ENCODE peak calls at places on chromosomes 16 and 17, in five cellular contexts. One of them, this sample, is unnamed. For H3K27me3, the result is how much of the 10 kb centered on the place peaks cover.

GRCh38 chr16:8623634-8624033 is 2.1 kb downstream of the METTL22 start:
- DNase-seq in heart left ventricle: no peak
- DNase-seq in gastrocnemius medialis: no peak
- DNase-seq in dorsolateral prefrontal cortex: no peak
- DNase-seq in cardiac muscle cell: no peak
- DNase-seq in this sample: no peak

GRCh38 chr16:12489362-12489761 is 314.3 kb downstream of the CPPED1 start:
- DNase-seq in heart left ventricle: no peak
- DNase-seq in gastrocnemius medialis: no peak
- DNase-seq in dorsolateral prefrontal cortex: no peak
- DNase-seq in cardiac muscle cell: no peak
- DNase-seq in this sample: no peak

GRCh38 chr16:473046-474043 is 47.9 kb downstream of the RAB11FIP3 start:
- DNase-seq in heart left ventricle: no peak
- DNase-seq in gastrocnemius medialis: no peak
- DNase-seq in dorsolateral prefrontal cortex: no peak
- DNase-seq in cardiac muscle cell: no peak
- DNase-seq in this sample: no peak

GRCh38 chr16:69680358-69680757 is 46.0 kb downstream of the NQO1 start:
- DNase-seq in heart left ventricle: no peak
- DNase-seq in gastrocnemius medialis: no peak
- DNase-seq in dorsolateral prefrontal cortex: no peak
- DNase-seq in cardiac muscle cell: no peak
- DNase-seq in this sample: no peak

GRCh38 chr17:8905256-8905778 is 37.8 kb upstream of the PIK3R6 start:
- DNase-seq in heart left ventricle: no peak
- DNase-seq in gastrocnemius medialis: no peak
- DNase-seq in dorsolateral prefrontal cortex: no peak
- DNase-seq in cardiac muscle cell: no peak
- DNase-seq in this sample: no peak

GRCh38 chr17:77772899-77773358 is 185.6 kb upstream of the TNRC6C start:
- DNase-seq in heart left ventricle: no peak
- DNase-seq in gastrocnemius medialis: no peak
- DNase-seq in dorsolateral prefrontal cortex: no peak
- DNase-seq in cardiac muscle cell: no peak
- DNase-seq in this sample: no peak

GRCh38 chr16:66580605-66581209 is 1.4 kb downstream of the CMTM2 start:
- DNase-seq in heart left ventricle: no peak
- DNase-seq in gastrocnemius medialis: peak
- DNase-seq in dorsolateral prefrontal cortex: no peak
- DNase-seq in cardiac muscle cell: peak
- DNase-seq in this sample: no peak

GRCh38 chr17:78226752-78227454 is 4.5 kb upstream of the TMEM235 start:
- DNase-seq in heart left ventricle: no peak
- DNase-seq in gastrocnemius medialis: no peak
- DNase-seq in dorsolateral prefrontal cortex: no peak
- DNase-seq in cardiac muscle cell: no peak
- DNase-seq in this sample: no peak

GRCh38 chr16:65509172-65509571 is 387.3 kb upstream of the CDH11 start:
- DNase-seq in heart left ventricle: no peak
- DNase-seq in gastrocnemius medialis: no peak
- DNase-seq in dorsolateral prefrontal cortex: no peak
- DNase-seq in cardiac muscle cell: no peak
- DNase-seq in this sample: no peak

GRCh38 chr17:78828470-78829185 is 12.0 kb downstream of the USP36 start:
- DNase-seq in heart left ventricle: no peak
- DNase-seq in gastrocnemius medialis: no peak
- DNase-seq in dorsolateral prefrontal cortex: no peak
- DNase-seq in cardiac muscle cell: no peak
- DNase-seq in this sample: no peak

GRCh38 chr16:14050297-14051027 is 20.7 kb upstream of the MRTFB start:
- DNase-seq in heart left ventricle: no peak
- DNase-seq in gastrocnemius medialis: no peak
- DNase-seq in dorsolateral prefrontal cortex: no peak
- DNase-seq in cardiac muscle cell: no peak
- DNase-seq in this sample: no peak

GRCh38 chr16:67651039-67651438 is 6.1 kb downstream of the CARMIL2 start:
- DNase-seq in heart left ventricle: no peak
- DNase-seq in gastrocnemius medialis: no peak
- DNase-seq in dorsolateral prefrontal cortex: no peak
- DNase-seq in cardiac muscle cell: no peak
- DNase-seq in this sample: no peak

GRCh38 chr16:11349599-11350276 is 4.5 kb downstream of the RMI2 start:
- DNase-seq in heart left ventricle: peak
- DNase-seq in gastrocnemius medialis: peak
- DNase-seq in dorsolateral prefrontal cortex: no peak
- DNase-seq in cardiac muscle cell: no peak
- DNase-seq in this sample: peak
- H3K27ac ChIP-seq in heart left ventricle: no peak
- H3K27ac ChIP-seq in gastrocnemius medialis: no peak
- H3K27ac ChIP-seq in dorsolateral prefrontal cortex: no peak
- H3K27ac ChIP-seq in cardiac muscle cell: peak
- H3K27ac ChIP-seq in this sample: peak

GRCh38 chr17:72967963-72968585 is 124.4 kb downstream of the SLC39A11 start:
- DNase-seq in heart left ventricle: no peak
- DNase-seq in gastrocnemius medialis: no peak
- DNase-seq in dorsolateral prefrontal cortex: no peak
- DNase-seq in cardiac muscle cell: no peak
- DNase-seq in this sample: no peak

GRCh38 chr17:72970794-72971512 is 121.5 kb downstream of the SLC39A11 start:
- DNase-seq in heart left ventricle: no peak
- DNase-seq in gastrocnemius medialis: no peak
- DNase-seq in dorsolateral prefrontal cortex: no peak
- DNase-seq in cardiac muscle cell: no peak
- DNase-seq in this sample: no peak

GRCh38 chr17:72970246-72970645 is 122.2 kb downstream of the SLC39A11 start:
- DNase-seq in heart left ventricle: no peak
- DNase-seq in gastrocnemius medialis: no peak
- DNase-seq in dorsolateral prefrontal cortex: no peak
- DNase-seq in cardiac muscle cell: no peak
- DNase-seq in this sample: no peak

GRCh38 chr17:72968798-72969197 is 123.7 kb downstream of the SLC39A11 start:
- DNase-seq in heart left ventricle: no peak
- DNase-seq in gastrocnemius medialis: no peak
- DNase-seq in dorsolateral prefrontal cortex: no peak
- DNase-seq in cardiac muscle cell: no peak
- DNase-seq in this sample: no peak

GRCh38 chr17:72969293-72969692 is 123.2 kb downstream of the SLC39A11 start:
- DNase-seq in heart left ventricle: no peak
- DNase-seq in gastrocnemius medialis: no peak
- DNase-seq in dorsolateral prefrontal cortex: no peak
- DNase-seq in cardiac muscle cell: no peak
- DNase-seq in this sample: no peak
- TF ChIP-seq CTCF in heart left ventricle: no peak
- TF ChIP-seq CTCF in gastrocnemius medialis: no peak
- TF ChIP-seq CTCF in dorsolateral prefrontal cortex: no peak
- TF ChIP-seq CTCF in cardiac muscle cell: no peak
- TF ChIP-seq CTCF in this sample: no peak

DNA sequence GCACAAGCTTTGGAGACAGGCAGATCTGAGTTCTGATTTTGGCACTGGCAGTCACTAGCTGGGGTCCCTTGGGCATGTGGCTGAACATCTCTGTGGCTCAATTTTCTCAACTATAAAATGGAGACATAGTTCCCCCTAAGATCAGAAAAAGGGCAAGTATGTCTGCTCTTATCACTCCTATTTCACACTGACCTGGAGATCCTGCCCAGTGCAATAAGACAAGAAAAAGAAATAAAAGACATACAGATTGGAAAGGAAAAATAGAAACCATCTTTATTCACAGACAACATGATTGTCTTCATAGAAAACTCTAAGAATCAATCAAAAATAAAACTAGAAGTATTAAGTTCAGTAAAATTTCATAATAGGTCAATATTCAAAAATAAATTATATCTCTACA is 56.0 kb upstream of the LHX1 start:
- DNase-seq in heart left ventricle: no peak
- DNase-seq in gastrocnemius medialis: no peak
- DNase-seq in dorsolateral prefrontal cortex: no peak
- DNase-seq in cardiac muscle cell: no peak
- DNase-seq in this sample: no peak
- H3K27me3 ChIP-seq in heart left ventricle: half or more
- H3K27me3 ChIP-seq in gastrocnemius medialis: under half
- H3K27me3 ChIP-seq in dorsolateral prefrontal cortex: half or more
- H3K27me3 ChIP-seq in cardiac muscle cell: under half
- H3K27me3 ChIP-seq in this sample: under half

GRCh38 chr16:24991349-24991748 is 23.8 kb downstream of the ARHGAP17 start:
- DNase-seq in heart left ventricle: no peak
- DNase-seq in gastrocnemius medialis: no peak
- DNase-seq in dorsolateral prefrontal cortex: no peak
- DNase-seq in cardiac muscle cell: no peak
- DNase-seq in this sample: no peak
- H3K27ac ChIP-seq in heart left ventricle: peak
- H3K27ac ChIP-seq in gastrocnemius medialis: peak
- H3K27ac ChIP-seq in dorsolateral prefrontal cortex: peak
- H3K27ac ChIP-seq in cardiac muscle cell: no peak
- H3K27ac ChIP-seq in this sample: peak

GRCh38 chr16:48538746-48539484 is 71.1 kb downstream of the N4BP1 start:
- DNase-seq in heart left ventricle: no peak
- DNase-seq in gastrocnemius medialis: no peak
- DNase-seq in dorsolateral prefrontal cortex: no peak
- DNase-seq in cardiac muscle cell: peak
- DNase-seq in this sample: no peak
- TF ChIP-seq CTCF in heart left ventricle: peak
- TF ChIP-seq CTCF in gastrocnemius medialis: peak
- TF ChIP-seq CTCF in dorsolateral prefrontal cortex: no peak
- TF ChIP-seq CTCF in cardiac muscle cell: peak
- TF ChIP-seq CTCF in this sample: peak

DNA sequence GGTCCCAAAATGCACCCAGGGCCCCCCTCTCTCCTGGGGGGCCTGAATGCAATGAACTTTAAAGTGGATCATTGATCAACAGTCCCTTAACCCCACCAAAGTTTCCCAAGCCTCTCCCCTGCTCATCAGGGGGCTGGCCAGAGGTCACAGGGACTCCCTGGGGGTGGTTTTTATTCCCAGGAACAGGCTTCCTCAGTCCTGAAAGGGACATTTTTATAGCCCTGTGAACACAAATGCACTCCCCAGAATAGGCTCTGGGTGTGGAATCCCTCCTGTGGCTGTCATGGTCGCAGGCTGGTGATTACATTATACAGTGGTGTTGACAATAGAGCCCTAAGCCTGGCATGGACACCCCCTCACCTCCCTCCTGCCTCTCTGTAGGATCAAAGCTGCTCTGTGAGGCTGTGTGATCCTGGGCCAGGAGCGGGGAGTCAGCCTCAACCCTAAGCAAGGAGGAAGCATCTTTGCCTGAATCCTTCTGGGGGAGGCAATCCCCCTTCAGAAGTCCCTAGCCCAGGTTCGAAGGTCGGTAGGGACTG is 1.4 kb upstream of the CA4 start:
- DNase-seq in heart left ventricle: no peak
- DNase-seq in gastrocnemius medialis: no peak
- DNase-seq in dorsolateral prefrontal cortex: no peak
- DNase-seq in cardiac muscle cell: no peak
- DNase-seq in this sample: no peak
- H3K27me3 ChIP-seq in heart left ventricle: half or more
- H3K27me3 ChIP-seq in gastrocnemius medialis: half or more
- H3K27me3 ChIP-seq in dorsolateral prefrontal cortex: under half
- H3K27me3 ChIP-seq in cardiac muscle cell: half or more
- H3K27me3 ChIP-seq in this sample: under half

DNA sequence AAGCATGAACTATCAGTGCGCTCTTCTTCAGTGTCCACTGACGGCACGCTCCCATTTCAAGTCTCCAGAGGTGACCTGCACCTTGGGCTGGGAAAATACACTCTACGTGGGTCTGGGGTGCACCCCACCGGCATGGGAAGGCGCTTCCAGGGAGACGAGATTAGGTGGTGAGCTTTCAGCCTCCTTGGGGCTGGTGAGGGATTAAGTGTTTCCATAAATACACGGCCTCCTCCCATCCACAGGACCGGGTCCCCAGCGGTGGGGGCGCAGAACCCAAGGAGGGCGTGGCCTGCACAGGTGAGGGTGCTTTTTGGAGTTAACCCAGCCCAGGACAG is 1.2 kb downstream of the C16orf74 start:
- DNase-seq in heart left ventricle: no peak
- DNase-seq in gastrocnemius medialis: no peak
- DNase-seq in dorsolateral prefrontal cortex: no peak
- DNase-seq in cardiac muscle cell: peak
- DNase-seq in this sample: no peak
- H3K27ac ChIP-seq in heart left ventricle: no peak
- H3K27ac ChIP-seq in gastrocnemius medialis: no peak
- H3K27ac ChIP-seq in dorsolateral prefrontal cortex: no peak
- H3K27ac ChIP-seq in cardiac muscle cell: no peak
- H3K27ac ChIP-seq in this sample: no peak

DNA sequence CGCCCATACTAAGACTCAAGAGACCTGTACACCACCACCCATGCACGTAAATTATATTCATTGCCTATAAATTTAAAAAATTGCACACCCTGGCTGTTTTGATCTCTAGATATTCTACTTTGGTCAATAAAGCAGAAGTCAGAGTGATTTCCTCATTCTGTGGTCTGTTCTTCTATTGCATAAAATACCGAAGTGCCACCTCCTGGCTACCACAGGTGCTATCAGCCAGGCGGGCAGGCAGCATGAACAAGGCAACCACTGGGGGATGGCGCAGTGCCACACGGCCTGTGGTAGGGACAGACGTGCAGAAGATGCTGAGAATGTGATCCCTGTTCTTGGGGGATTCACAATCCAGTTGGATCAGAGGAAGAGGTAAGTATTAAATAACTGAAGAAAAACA is 122.3 kb downstream of the CDK5R1 start:
- DNase-seq in heart left ventricle: peak
- DNase-seq in gastrocnemius medialis: peak
- DNase-seq in dorsolateral prefrontal cortex: no peak
- DNase-seq in cardiac muscle cell: no peak
- DNase-seq in this sample: no peak
- TF ChIP-seq CTCF in heart left ventricle: peak
- TF ChIP-seq CTCF in gastrocnemius medialis: peak
- TF ChIP-seq CTCF in dorsolateral prefrontal cortex: no peak
- TF ChIP-seq CTCF in cardiac muscle cell: no peak
- TF ChIP-seq CTCF in this sample: no peak